ENCODE peak calls at places on chromosome 4, in nine cellular contexts. J is thoracic aorta; D is T-helper 2 cell treated with Interferon-gamma antibody and Interleukin-4, amounts not matched to agents 5 μg/mL and 100 μg/mL, for 36 hours; H is NCI-H69; Y is central memory CD4-positive, alpha-beta T cell; G is T-helper 9 cell; W is AG09309; U is ELR; F is HT-29. S is an unnamed sample.

GRCh38 chr4:152462047-152462446 is 73.8 kb downstream of the FBXW7 start:
- DNase-seq in J (no peak), D (no peak), H (peak), Y (no peak), G (no peak), W (no peak), U (no peak), F (no peak), S (no peak)

GRCh38 chr4:88204882-88205281 is 46.4 kb upstream of the ABCG2 start:
- DNase-seq in J (no peak), D (no peak), H (no peak), Y (no peak), G (no peak), W (no peak), U (no peak), F (peak), S (no peak)

GRCh38 chr4:100984901-100985300 is 362.4 kb downstream of the PPP3CA start:
- DNase-seq in J (no peak), D (no peak), H (no peak), Y (no peak), G (no peak), W (peak), U (peak), F (no peak), S (peak)

GRCh38 chr4:126850286-126850685 is 782.5 kb upstream of the INTU start:
- DNase-seq in J (no peak), D (no peak), H (peak), Y (no peak), G (no peak), W (peak), U (peak), F (peak), S (peak)

GRCh38 chr4:7436256-7436655 is 1.5 kb upstream of the PSAPL1 start:
- DNase-seq in J (no peak), D (no peak), H (no peak), Y (no peak), G (no peak), W (no peak), U (no peak), F (no peak), S (no peak)

GRCh38 chr4:41067369-41067768 is 147.0 kb downstream of the APBB2 start:
- DNase-seq in J (no peak), D (no peak), H (no peak), Y (no peak), G (no peak), W (no peak), U (no peak), F (no peak), S (no peak)

GRCh38 chr4:48127882-48128394 is 6.1 kb downstream of the TXK start:
- DNase-seq in J (peak), D (peak), H (peak), Y (peak), G (peak), W (peak), U (peak), F (peak), S (peak)

GRCh38 chr4:82777857-82778525 is 20.6 kb downstream of the SCD5 start:
- DNase-seq in J (no peak), D (no peak), H (no peak), Y (no peak), G (no peak), W (no peak), U (no peak), F (no peak), S (no peak)

GRCh38 chr4:158162637-158163036 is 10.2 kb downstream of the GASK1B start:
- DNase-seq in J (no peak), D (no peak), H (no peak), Y (no peak), G (no peak), W (no peak), U (peak), F (no peak), S (peak)

GRCh38 chr4:159922119-159922518 is 819.2 kb downstream of the RAPGEF2 start:
- DNase-seq in J (no peak), D (no peak), H (no peak), Y (no peak), G (no peak), W (no peak), U (no peak), F (no peak), S (no peak)

GRCh38 chr4:156293657-156294297 is 340.1 kb upstream of the CTSO start:
- DNase-seq in J (no peak), D (no peak), H (peak), Y (no peak), G (no peak), W (peak), U (peak), F (peak), S (peak)

GRCh38 chr4:134216436-134216835 is 14.8 kb upstream of the PABPC4L start:
- DNase-seq in J (no peak), D (no peak), H (no peak), Y (no peak), G (no peak), W (peak), U (peak), F (no peak), S (peak)

GRCh38 chr4:101331017-101331416 is 16.3 kb downstream of the PPP3CA start:
- DNase-seq in J (no peak), D (no peak), H (no peak), Y (no peak), G (no peak), W (no peak), U (peak), F (no peak), S (peak)

GRCh38 chr4:111695677-111696076 is 449.6 kb upstream of the FAM241A start:
- DNase-seq in J (no peak), D (no peak), H (no peak), Y (no peak), G (no peak), W (no peak), U (no peak), F (no peak), S (no peak)

GRCh38 chr4:36242629-36243354 is 1.5 kb downstream of the ARAP2 start:
- DNase-seq in J (no peak), D (no peak), H (no peak), Y (peak), G (no peak), W (no peak), U (peak), F (peak), S (peak)

GRCh38 chr4:112633477-112634235 is 3.1 kb downstream of the ZGRF1 start:
- DNase-seq in J (no peak), D (no peak), H (peak), Y (peak), G (no peak), W (no peak), U (peak), F (peak), S (peak)

GRCh38 chr4:51895816-51896408 is 53.0 kb downstream of the DCUN1D4 start:
- DNase-seq in J (no peak), D (peak), H (peak), Y (peak), G (peak), W (peak), U (peak), F (peak), S (peak)

GRCh38 chr4:47486306-47486705 is 1.2 kb downstream of the ATP10D start:
- DNase-seq in J (no peak), D (no peak), H (no peak), Y (no peak), G (no peak), W (no peak), U (peak), F (no peak), S (peak)

GRCh38 chr4:33746979-33747378 is 2497.3 kb downstream of the ARAP2 start:
- DNase-seq in J (no peak), D (no peak), H (peak), Y (no peak), G (no peak), W (no peak), U (no peak), F (no peak), S (peak)

GRCh38 chr4:26185436-26185835 is 135.4 kb upstream of the RBPJ start:
- DNase-seq in J (no peak), D (no peak), H (no peak), Y (no peak), G (no peak), W (no peak), U (peak), F (no peak), S (no peak)

GRCh38 chr4:136650541-136651277 is 881.6 kb downstream of the PCDH18 start:
- DNase-seq in J (no peak), D (no peak), H (peak), Y (no peak), G (no peak), W (no peak), U (peak), F (no peak), S (peak)